ENCODE peak calls at places on chromosomes 13 and 19, in six cellular contexts. R is GM06990, L is left ventricle myocardium inferior, I is psoas muscle, G is PC-3, X is Panc1. P is an unnamed sample.

GRCh38 chr13:21216332-21216731 is 39.9 kb downstream of the MRPL57 start:
- DNase-seq in R (no peak), L (no peak), I (no peak), G (no peak), X (no peak), P (no peak)

GRCh38 chr13:51923983-51924539 is 62.3 kb downstream of the CCDC70 start:
- DNase-seq in R (no peak), L (no peak), I (no peak), G (peak; percentile 41), X (no peak), P (no peak)

GRCh38 chr19:35491838-35492360 is 1.6 kb upstream of the KRTDAP start:
- DNase-seq in R (no peak), L (no peak), I (no peak), G (no peak), X (no peak), P (no peak)

GRCh38 chr13:105991131-105991530 is 544.3 kb downstream of the EFNB2 start:
- DNase-seq in R (no peak), L (no peak), I (no peak), G (no peak), X (no peak), P (no peak)

GRCh38 chr19:57708641-57709354 is at the start of gene ZNF154:
- DNase-seq in R (peak; percentile 19), L (peak; percentile 21), I (peak; percentile 18), G (no peak), X (no peak), P (no peak)

GRCh38 chr13:111485491-111486250 is 165.2 kb downstream of the TEX29 start:
- DNase-seq in R (no peak), L (no peak), I (no peak), G (no peak), X (no peak), P (no peak)

GRCh38 chr13:26895081-26895807 is 134.7 kb upstream of the GPR12 start:
- DNase-seq in R (no peak), L (no peak), I (no peak), G (no peak), X (no peak), P (no peak)

GRCh38 chr19:48925240-48925843 is 8.2 kb upstream of the DHDH start:
- DNase-seq in R (no peak), L (no peak), I (no peak), G (peak; percentile 67), X (peak; percentile 63), P (peak; percentile 33)

GRCh38 chr13:41562541-41563178 is 105.3 kb downstream of the RGCC start:
- DNase-seq in R (no peak), L (no peak), I (no peak), G (no peak), X (no peak), P (no peak)

GRCh38 chr13:106479849-106480400 is 55.5 kb downstream of the EFNB2 start:
- DNase-seq in R (no peak), L (no peak), I (no peak), G (no peak), X (no peak), P (no peak)

GRCh38 chr19:16607819-16608218 is 20.2 kb downstream of the MED26 start:
- DNase-seq in R (no peak), L (no peak), I (no peak), G (no peak), X (no peak), P (no peak)

GRCh38 chr19:18500820-18501219 is 21.1 kb downstream of the ELL start:
- DNase-seq in R (no peak), L (peak; percentile 77), I (peak; percentile 54), G (no peak), X (no peak), P (no peak)

GRCh38 chr19:48418317-48419064 is 25.0 kb downstream of the GRIN2D start:
- DNase-seq in R (no peak), L (no peak), I (no peak), G (peak; percentile 14), X (no peak), P (no peak)

GRCh38 chr19:49097453-49098288 is 12.4 kb downstream of the SNRNP70 start:
- DNase-seq in R (no peak), L (peak; percentile 51), I (peak; percentile 67), G (peak; percentile 88), X (peak; percentile 65), P (no peak)

GRCh38 chr19:34837262-34837661 is 64.2 kb upstream of the ZNF599 start:
- DNase-seq in R (no peak), L (peak; percentile 74), I (peak; percentile 16), G (no peak), X (no peak), P (no peak)

GRCh38 chr13:36675213-36675536 is 1.4 kb downstream of the SERTM1 start:
- DNase-seq in R (no peak), L (no peak), I (no peak), G (no peak), X (no peak), P (no peak)

GRCh38 chr19:5207806-5208205 is 132.8 kb downstream of the PTPRS start:
- DNase-seq in R (no peak), L (no peak), I (no peak), G (no peak), X (no peak), P (no peak)

GRCh38 chr13:50645092-50645491 is 198.4 kb downstream of the DLEU7 start:
- DNase-seq in R (no peak), L (no peak), I (no peak), G (peak; percentile 47), X (no peak), P (no peak)

GRCh38 chr13:20351279-20352022 is 119.3 kb upstream of the GJB6 start:
- DNase-seq in R (no peak), L (no peak), I (no peak), G (peak; percentile 90), X (no peak), P (no peak)

GRCh38 chr13:55069746-55070145 is 2041.1 kb downstream of the OLFM4 start:
- DNase-seq in R (no peak), L (no peak), I (no peak), G (no peak), X (no peak), P (no peak)

GRCh38 chr19:44149776-44150175 is 8.4 kb downstream of the ZNF234 start:
- DNase-seq in R (no peak), L (no peak), I (no peak), G (no peak), X (no peak), P (no peak)

GRCh38 chr13:101661839-101662238 is 209.4 kb downstream of the ITGBL1 start:
- DNase-seq in R (no peak), L (no peak), I (no peak), G (no peak), X (no peak), P (no peak)

GRCh38 chr13:93218583-93218982 is 8.0 kb upstream of the GPC6 start:
- DNase-seq in R (no peak), L (no peak), I (no peak), G (peak; percentile 17), X (no peak), P (no peak)

GRCh38 chr19:4094761-4095487 is 28.2 kb upstream of the ZBTB7A start:
- DNase-seq in R (no peak), L (no peak), I (no peak), G (no peak), X (no peak), P (no peak)

GRCh38 chr19:2315818-2316353 is 7.9 kb upstream of the LINGO3 start:
- DNase-seq in R (no peak), L (peak; percentile 61), I (peak; percentile 64), G (peak; percentile 46), X (no peak), P (no peak)

GRCh38 chr13:35983206-35983605 is 148.0 kb downstream of the DCLK1 start:
- DNase-seq in R (no peak), L (no peak), I (no peak), G (no peak), X (no peak), P (no peak)

GRCh38 chr13:24381539-24382265 is 72.3 kb downstream of the C1QTNF9 start:
- DNase-seq in R (no peak), L (no peak), I (peak; percentile 30), G (peak; percentile 5), X (no peak), P (no peak)

GRCh38 chr13:27079421-27079958 is 92.1 kb downstream of the USP12 start:
- DNase-seq in R (no peak), L (no peak), I (no peak), G (no peak), X (no peak), P (peak; percentile 88)

GRCh38 chr13:109381546-109382180 is 404.7 kb downstream of the IRS2 start:
- DNase-seq in R (no peak), L (no peak), I (no peak), G (no peak), X (no peak), P (no peak)

GRCh38 chr19:38759590-38760003 is 13.7 kb downstream of the LGALS7 start:
- DNase-seq in R (no peak), L (no peak), I (no peak), G (no peak), X (no peak), P (peak; percentile 72)

GRCh38 chr19:6738726-6739389 is 622 bp upstream of the TRIP10 start:
- DNase-seq in R (peak; percentile 75), L (peak; percentile 60), I (peak; percentile 65), G (no peak), X (no peak), P (no peak)

GRCh38 chr13:30240608-30241007 is 66.7 kb downstream of the KATNAL1 start:
- DNase-seq in R (no peak), L (no peak), I (no peak), G (no peak), X (no peak), P (no peak)

GRCh38 chr13:31797154-31797775 is 57.9 kb downstream of the RXFP2 start:
- DNase-seq in R (no peak), L (no peak), I (no peak), G (peak; percentile 52), X (no peak), P (no peak)
- TF ChIP-seq CTCF in R (no peak), L (peak; percentile 56), I (peak; percentile 24), G (peak; percentile 58), X (peak; percentile 47), P (peak; percentile 55)

DNA sequence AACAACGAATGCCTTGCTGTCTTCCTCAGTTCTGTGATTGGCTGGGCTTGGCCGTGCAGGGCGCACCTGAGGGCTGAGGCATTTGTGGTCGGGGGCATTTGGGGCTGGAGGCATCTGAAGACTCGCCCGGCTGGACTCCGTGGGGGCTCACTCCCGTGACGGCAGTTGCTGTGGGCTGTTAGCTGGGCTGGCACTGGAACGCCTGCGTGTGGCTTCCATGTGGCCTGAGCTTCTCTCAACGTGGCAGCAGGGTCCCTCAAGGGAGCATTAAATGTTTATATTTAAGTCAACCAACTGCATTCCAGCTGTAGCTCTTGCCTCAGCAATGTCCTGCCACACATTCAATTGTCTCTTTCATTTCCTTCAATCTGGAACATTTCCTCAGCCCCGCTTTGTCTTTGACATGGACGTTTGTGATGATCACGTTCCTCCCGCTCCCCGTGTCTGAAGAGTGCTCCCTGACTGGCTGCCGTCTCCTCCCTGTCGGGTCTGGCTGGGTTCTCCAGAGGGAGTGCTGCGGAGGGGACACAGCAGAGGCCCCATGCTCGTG is 21.0 kb downstream of the CCDC8 start:
- DNase-seq in R (no peak), L (no peak), I (no peak), G (no peak), X (no peak), P (no peak)
- H3K4me3 ChIP-seq in R (no peak overlapping the region), L (no peak overlapping the region), I (no peak overlapping the region), G (no peak overlapping the region), X (no peak overlapping the region), P (no peak overlapping the region)

GRCh38 chr13:71634605-71635443 is 232.2 kb downstream of the DACH1 start:
- DNase-seq in R (no peak), L (no peak), I (no peak), G (no peak), X (no peak), P (no peak)
- TF ChIP-seq CTCF in R (no peak), L (no peak), I (no peak), G (no peak), X (no peak), P (no peak)

GRCh38 chr13:80871481-80871880 is 530.6 kb upstream of the SPRY2 start:
- DNase-seq in R (no peak), L (no peak), I (no peak), G (peak; percentile 82), X (no peak), P (no peak)
- H3K4me3 ChIP-seq in R (no peak overlapping the region), L (no peak overlapping the region), I (no peak overlapping the region), G (no peak overlapping the region), X (no peak overlapping the region), P (no peak overlapping the region)

P was measured in epithelial cell of proximal tubule.